ENCODE peak calls at places on chromosome 14, in five cellular contexts. N is uterus, R is LoVo, S is tibial artery, B is C1 segment of cervical spinal cord. F is an unnamed sample.

GRCh38 chr14:105917933-105918436 is 391.6 kb downstream of the TMEM121 start:
- DNase-seq in R (no peak), B (no peak), N (no peak), S (no peak), F (no peak)

GRCh38 chr14:68632591-68632895 is 160.3 kb downstream of the ZFP36L1 start:
- DNase-seq in S (no peak), N (no peak), B (no peak), R (no peak), F (no peak)

GRCh38 chr14:53190938-53191337 is 37.8 kb upstream of the DDHD1 start:
- DNase-seq in S (no peak), R (no peak), N (no peak), B (no peak), F (no peak)

GRCh38 chr14:71384007-71384605 is 476.8 kb downstream of the PCNX1 start:
- DNase-seq in N (no peak), R (no peak), B (no peak), S (no peak), F (no peak)

GRCh38 chr14:37985826-37986470 is 221.8 kb upstream of the SSTR1 start:
- DNase-seq in N (no peak), S (no peak), R (peak; percentile 45), B (no peak), F (peak; percentile 55)

GRCh38 chr14:20683125-20683895 is 1.1 kb upstream of the RNASE4 start:
- DNase-seq in B (no peak), R (peak; percentile 88), S (peak; percentile 84), N (peak; percentile 80), F (peak; percentile 90)

GRCh38 chr14:36365766-36366165 is 45.3 kb upstream of the MBIP start:
- DNase-seq in B (no peak), N (no peak), S (no peak), R (peak; percentile 37), F (no peak)

GRCh38 chr14:105348945-105349699 is 34.6 kb downstream of the PACS2 start:
- DNase-seq in N (no peak), S (no peak), R (no peak), B (no peak), F (no peak)

GRCh38 chr14:53871947-53872346 is 84.7 kb downstream of the BMP4 start:
- DNase-seq in R (no peak), B (no peak), N (no peak), S (no peak), F (no peak)

GRCh38 chr14:93073833-93074769 is 41.6 kb downstream of the ITPK1 start:
- DNase-seq in R (no peak), S (no peak), B (no peak), N (peak; percentile 47), F (no peak)

GRCh38 chr14:68509188-68509953 is 283.5 kb downstream of the ZFP36L1 start:
- DNase-seq in B (no peak), R (no peak), S (no peak), N (no peak), F (no peak)

GRCh38 chr14:101251812-101252442 is 309.4 kb upstream of the DIO3 start:
- DNase-seq in N (no peak), R (no peak), B (no peak), S (no peak), F (no peak)

GRCh38 chr14:64604854-64605253 is 55.1 kb downstream of the PPP1R36 start:
- DNase-seq in B (no peak), R (no peak), N (no peak), S (no peak), F (no peak)

GRCh38 chr14:20434701-20435453 is 1.1 kb downstream of the KLHL33 start:
- DNase-seq in B (peak; percentile 35), N (peak; percentile 78), R (no peak), S (peak; percentile 89), F (no peak)

GRCh38 chr14:98743536-98743935 is 528.5 kb downstream of the BCL11B start:
- DNase-seq in N (no peak), S (no peak), B (no peak), R (no peak), F (no peak)

GRCh38 chr14:34571771-34572170 is 32.3 kb upstream of the EAPP start:
- DNase-seq in B (no peak), R (no peak), S (no peak), N (no peak), F (no peak)

GRCh38 chr14:61631044-61631692 is 64.1 kb upstream of the HIF1A start:
- DNase-seq in S (no peak), R (no peak), N (no peak), B (no peak), F (no peak)

GRCh38 chr14:75554482-75554881 is 23.9 kb upstream of the FLVCR2 start:
- DNase-seq in S (no peak), B (no peak), N (no peak), R (no peak), F (peak; percentile 81)

GRCh38 chr14:89912667-89913211 is 41.8 kb downstream of the EFCAB11 start:
- DNase-seq in B (no peak), N (peak; percentile 45), R (no peak), S (no peak), F (no peak)

GRCh38 chr14:61244051-61244450 is 37.1 kb downstream of the TMEM30B start:
- DNase-seq in R (no peak), N (no peak), S (no peak), B (no peak), F (no peak)

GRCh38 chr14:66228267-66228970 is 257.8 kb upstream of the CCDC196 start:
- DNase-seq in R (no peak), B (no peak), N (no peak), S (no peak), F (no peak)

GRCh38 chr14:89121961-89122675 is 294.9 kb downstream of the FOXN3 start:
- DNase-seq in B (no peak), R (no peak), N (no peak), S (no peak), F (no peak)

GRCh38 chr14:54889919-54890318 is 12.7 kb downstream of the GCH1 start:
- DNase-seq in S (no peak), B (no peak), N (no peak), R (no peak), F (no peak)

GRCh38 chr14:61608245-61609142 is 86.8 kb upstream of the HIF1A start:
- DNase-seq in N (no peak), B (peak; percentile 15), S (no peak), R (no peak), F (peak; percentile 69)

GRCh38 chr14:91142214-91142668 is 28.4 kb downstream of the DGLUCY start:
- DNase-seq in R (no peak), N (no peak), S (no peak), B (no peak), F (no peak)

GRCh38 chr14:88044129-88044727 is 39.3 kb downstream of the GPR65 start:
- DNase-seq in R (no peak), S (no peak), N (no peak), B (no peak), F (no peak)

GRCh38 chr14:100297320-100298300 is 8.6 kb downstream of the SLC25A29 start:
- DNase-seq in R (no peak), N (peak; percentile 71), B (peak; percentile 47), S (peak; percentile 94), F (peak; percentile 60)

GRCh38 chr14:99996951-99997571 is 68.2 kb upstream of the EVL start:
- DNase-seq in S (no peak), N (no peak), R (no peak), B (no peak), F (no peak)

GRCh38 chr14:64685364-64686130 is 18.7 kb upstream of the PLEKHG3 start:
- DNase-seq in N (no peak), B (no peak), R (no peak), S (no peak), F (no peak)

GRCh38 chr14:68574906-68575305 is 218.0 kb downstream of the ZFP36L1 start:
- DNase-seq in R (no peak), S (peak; percentile 63), B (no peak), N (no peak), F (no peak)

GRCh38 chr14:95480109-95480886 is 36.2 kb downstream of the SYNE3 start:
- DNase-seq in N (peak; percentile 76), S (peak; percentile 90), B (no peak), R (peak; percentile 29), F (no peak)

GRCh38 chr14:77000340-77001235 is 27.9 kb downstream of the IRF2BPL start:
- DNase-seq in B (no peak), R (no peak), N (peak; percentile 60), S (peak; percentile 80), F (no peak)

GRCh38 chr14:101358320-101358569 is 203.1 kb upstream of the DIO3 start:
- DNase-seq in S (no peak), B (no peak), N (no peak), R (no peak), F (no peak)